ENCODE peak calls at places on chromosomes 13 and 19, in seven cellular contexts. L, F, J, E, H, A and B are unnamed samples.

GRCh38 chr19:41706741-41707501 is 1.5 kb upstream of the CEACAM5 start:
- DNase-seq in E (peak), A (peak), H (no peak), F (peak), J (no peak), L (peak), B (peak)

GRCh38 chr19:32519023-32519422 is 62.0 kb upstream of the PDCD5 start:
- DNase-seq in E (no peak), A (no peak), F (peak), H (no peak), J (no peak), L (no peak), B (no peak)

GRCh38 chr19:10271543-10272086 is 695 bp downstream of the ICAM1 start:
- DNase-seq in F (peak), A (no peak), J (no peak), H (no peak), L (no peak), E (no peak), B (no peak)

GRCh38 chr13:80030491-80030890 is 310.4 kb downstream of the SPRY2 start:
- DNase-seq in A (no peak), H (no peak), L (no peak), J (no peak), F (peak), E (no peak), B (no peak)

GRCh38 chr19:40707615-40708014 is 9.1 kb downstream of the COQ8B start:
- DNase-seq in F (no peak), E (no peak), A (no peak), J (no peak), L (no peak), H (no peak), B (no peak)

GRCh38 chr13:41916173-41916954 is 44.5 kb downstream of the VWA8 start:
- DNase-seq in J (peak), A (peak), F (peak), H (peak), E (no peak), L (no peak), B (no peak)

GRCh38 chr13:101390461-101390860 is 25.8 kb downstream of the NALCN start:
- DNase-seq in A (no peak), H (no peak), F (peak), J (no peak), E (no peak), L (no peak), B (no peak)

GRCh38 chr19:1189419-1189818 is 15.4 kb upstream of the SBNO2 start:
- DNase-seq in F (peak), E (no peak), L (no peak), A (no peak), J (no peak), H (no peak), B (no peak)

GRCh38 chr13:43665388-43665787 is 121.4 kb downstream of the ENOX1 start:
- DNase-seq in H (no peak), J (no peak), L (no peak), A (no peak), F (no peak), E (no peak), B (no peak)

GRCh38 chr19:45370410-45371204 is at the start of gene ERCC2:
- DNase-seq in H (peak), E (peak), A (peak), J (peak), F (peak), L (peak), B (peak)

GRCh38 chr13:36088001-36088400 is 43.2 kb downstream of the DCLK1 start:
- DNase-seq in E (no peak), J (no peak), H (no peak), L (no peak), F (no peak), A (no peak), B (no peak)

GRCh38 chr13:39602277-39602613 is 748 bp downstream of the LHFPL6 start:
- DNase-seq in J (no peak), A (peak), L (no peak), F (no peak), E (no peak), H (no peak), B (no peak)

GRCh38 chr19:1206063-1206732 is 620 bp downstream of the STK11 start:
- DNase-seq in F (no peak), A (no peak), J (peak), L (no peak), H (no peak), E (no peak), B (no peak)

GRCh38 chr19:17248011-17248776 is 2.5 kb upstream of the NR2F6 start:
- DNase-seq in A (no peak), F (no peak), L (no peak), E (no peak), H (no peak), J (no peak), B (no peak)

GRCh38 chr19:44905437-44906160 is at the start of gene APOE:
- DNase-seq in F (peak), A (no peak), H (no peak), E (no peak), J (peak), L (no peak), B (peak)

GRCh38 chr19:40365613-40366401 is 17.3 kb downstream of the PLD3 start:
- DNase-seq in A (peak), J (peak), F (peak), L (peak), E (peak), H (peak), B (peak)